ENCODE peak calls at places on chromosomes 12 and 14, in ten cellular contexts. One of them, this sample, is unnamed.

GRCh38 chr12:94834036-94834625 is 169.4 kb downstream of the NDUFA12 start:
- DNase-seq in fibroblast of mammary gland: no peak
- DNase-seq in RWPE2: no peak
- DNase-seq in progenitor cell of endocrine pancreas: no peak
- DNase-seq in WTC11: no peak
- DNase-seq in activated B cell treated with CpG ODN at 0.5 μM for 24 hours: no peak
- DNase-seq in WERI-Rb-1: no peak
- DNase-seq in CD4-positive, alpha-beta T cell: no peak
- DNase-seq in nephron progenitor cell: no peak
- DNase-seq in GM20000: no peak
- DNase-seq in this sample: no peak

GRCh38 chr14:102293784-102294183 is 11.2 kb downstream of the MOK start:
- DNase-seq in WERI-Rb-1: peak; percentile 21
- DNase-seq in fibroblast of mammary gland: peak; percentile 72
- DNase-seq in RWPE2: no peak
- DNase-seq in activated B cell treated with CpG ODN at 0.5 μM for 24 hours: no peak
- DNase-seq in progenitor cell of endocrine pancreas: no peak
- DNase-seq in GM20000: no peak
- DNase-seq in CD4-positive, alpha-beta T cell: no peak
- DNase-seq in WTC11: no peak
- DNase-seq in nephron progenitor cell: no peak
- DNase-seq in this sample: no peak

GRCh38 chr14:55438066-55438683 is 2.2 kb downstream of the TBPL2 start:
- DNase-seq in fibroblast of mammary gland: peak; percentile 75
- DNase-seq in GM20000: peak; percentile 55
- DNase-seq in WTC11: no peak
- DNase-seq in nephron progenitor cell: peak; percentile 19
- DNase-seq in WERI-Rb-1: peak; percentile 33
- DNase-seq in progenitor cell of endocrine pancreas: no peak
- DNase-seq in RWPE2: no peak
- DNase-seq in CD4-positive, alpha-beta T cell: no peak
- DNase-seq in activated B cell treated with CpG ODN at 0.5 μM for 24 hours: no peak
- DNase-seq in this sample: no peak

GRCh38 chr14:94390372-94391086 is 2.1 kb upstream of the SERPINA1 start:
- DNase-seq in fibroblast of mammary gland: no peak
- DNase-seq in progenitor cell of endocrine pancreas: no peak
- DNase-seq in WERI-Rb-1: no peak
- DNase-seq in RWPE2: peak; percentile 88
- DNase-seq in GM20000: no peak
- DNase-seq in CD4-positive, alpha-beta T cell: no peak
- DNase-seq in nephron progenitor cell: no peak
- DNase-seq in activated B cell treated with CpG ODN at 0.5 μM for 24 hours: no peak
- DNase-seq in WTC11: no peak
- DNase-seq in this sample: no peak

GRCh38 chr12:67391034-67391433 is 121.9 kb downstream of the CAND1 start:
- DNase-seq in fibroblast of mammary gland: peak; percentile 15
- DNase-seq in activated B cell treated with CpG ODN at 0.5 μM for 24 hours: no peak
- DNase-seq in WERI-Rb-1: no peak
- DNase-seq in GM20000: no peak
- DNase-seq in nephron progenitor cell: no peak
- DNase-seq in progenitor cell of endocrine pancreas: no peak
- DNase-seq in WTC11: no peak
- DNase-seq in RWPE2: no peak
- DNase-seq in CD4-positive, alpha-beta T cell: no peak
- DNase-seq in this sample: no peak

GRCh38 chr14:68819260-68819691 is 26.4 kb upstream of the ZFP36L1 start:
- DNase-seq in activated B cell treated with CpG ODN at 0.5 μM for 24 hours: no peak
- DNase-seq in WERI-Rb-1: peak; percentile 86
- DNase-seq in GM20000: peak; percentile 5
- DNase-seq in RWPE2: peak; percentile 82
- DNase-seq in CD4-positive, alpha-beta T cell: peak; percentile 40
- DNase-seq in progenitor cell of endocrine pancreas: no peak
- DNase-seq in nephron progenitor cell: peak; percentile 41
- DNase-seq in fibroblast of mammary gland: peak; percentile 90
- DNase-seq in WTC11: peak; percentile 59
- DNase-seq in this sample: no peak

GRCh38 chr12:25311501-25311900 is 60.8 kb upstream of the KRAS start:
- DNase-seq in nephron progenitor cell: no peak
- DNase-seq in WTC11: no peak
- DNase-seq in progenitor cell of endocrine pancreas: no peak
- DNase-seq in WERI-Rb-1: no peak
- DNase-seq in CD4-positive, alpha-beta T cell: no peak
- DNase-seq in GM20000: no peak
- DNase-seq in RWPE2: no peak
- DNase-seq in activated B cell treated with CpG ODN at 0.5 μM for 24 hours: no peak
- DNase-seq in fibroblast of mammary gland: peak; percentile 12
- DNase-seq in this sample: no peak

GRCh38 chr12:92987846-92988621 is 58.9 kb upstream of the EEA1 start:
- DNase-seq in fibroblast of mammary gland: no peak
- DNase-seq in progenitor cell of endocrine pancreas: no peak
- DNase-seq in activated B cell treated with CpG ODN at 0.5 μM for 24 hours: peak; percentile 37
- DNase-seq in GM20000: peak; percentile 55
- DNase-seq in CD4-positive, alpha-beta T cell: no peak
- DNase-seq in WTC11: peak; percentile 27
- DNase-seq in WERI-Rb-1: no peak
- DNase-seq in RWPE2: no peak
- DNase-seq in nephron progenitor cell: no peak
- DNase-seq in this sample: no peak

DNA sequence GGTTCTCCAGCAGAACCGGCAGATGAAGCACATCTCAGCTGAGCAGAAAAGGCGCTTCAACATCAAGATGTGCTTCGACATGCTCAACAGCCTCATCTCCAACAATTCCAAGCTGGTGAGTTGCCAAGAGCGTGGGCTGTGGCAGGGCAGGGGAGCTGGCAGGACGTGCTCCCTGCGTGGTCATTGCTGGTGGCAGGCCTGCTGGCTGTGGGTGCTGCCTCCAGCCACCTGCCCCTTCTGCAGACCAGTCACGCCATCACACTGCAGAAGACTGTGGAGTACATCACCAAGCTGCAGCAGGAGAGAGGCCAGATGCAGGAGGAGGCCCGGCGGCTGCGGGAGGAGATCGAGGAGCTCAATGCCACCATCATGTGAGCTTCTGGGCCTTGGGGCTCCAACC is 35.8 kb downstream of the IL31 start:
- DNase-seq in GM20000: no peak
- DNase-seq in nephron progenitor cell: no peak
- DNase-seq in WERI-Rb-1: no peak
- DNase-seq in progenitor cell of endocrine pancreas: no peak
- DNase-seq in CD4-positive, alpha-beta T cell: no peak
- DNase-seq in WTC11: no peak
- DNase-seq in fibroblast of mammary gland: no peak
- DNase-seq in activated B cell treated with CpG ODN at 0.5 μM for 24 hours: no peak
- DNase-seq in RWPE2: no peak
- DNase-seq in this sample: no peak
- TF ChIP-seq CTCF in GM20000: no peak
- TF ChIP-seq CTCF in nephron progenitor cell: no peak
- TF ChIP-seq CTCF in WERI-Rb-1: no peak
- TF ChIP-seq CTCF in progenitor cell of endocrine pancreas: no peak
- TF ChIP-seq CTCF in CD4-positive, alpha-beta T cell: no peak
- TF ChIP-seq CTCF in WTC11: no peak
- TF ChIP-seq CTCF in fibroblast of mammary gland: no peak
- TF ChIP-seq CTCF in activated B cell treated with CpG ODN at 0.5 μM for 24 hours: no peak
- TF ChIP-seq CTCF in RWPE2: no peak
- TF ChIP-seq CTCF in this sample: no peak

GRCh38 chr12:18250313-18250916 is 10.9 kb upstream of the PIK3C2G start:
- DNase-seq in progenitor cell of endocrine pancreas: no peak
- DNase-seq in WTC11: no peak
- DNase-seq in nephron progenitor cell: peak; percentile 24
- DNase-seq in activated B cell treated with CpG ODN at 0.5 μM for 24 hours: no peak
- DNase-seq in fibroblast of mammary gland: peak; percentile 74
- DNase-seq in CD4-positive, alpha-beta T cell: no peak
- DNase-seq in RWPE2: no peak
- DNase-seq in WERI-Rb-1: peak; percentile 20
- DNase-seq in GM20000: peak; percentile 25
- DNase-seq in this sample: no peak
- TF ChIP-seq CTCF in progenitor cell of endocrine pancreas: peak; percentile 97
- TF ChIP-seq CTCF in WTC11: peak; percentile 50
- TF ChIP-seq CTCF in nephron progenitor cell: peak; percentile 69
- TF ChIP-seq CTCF in activated B cell treated with CpG ODN at 0.5 μM for 24 hours: no peak
- TF ChIP-seq CTCF in fibroblast of mammary gland: peak; percentile 71
- TF ChIP-seq CTCF in CD4-positive, alpha-beta T cell: no peak
- TF ChIP-seq CTCF in RWPE2: peak; percentile 61
- TF ChIP-seq CTCF in WERI-Rb-1: peak; percentile 45
- TF ChIP-seq CTCF in GM20000: peak; percentile 32
- TF ChIP-seq CTCF in this sample: no peak

GRCh38 chr12:48084841-48085460 is 20.9 kb downstream of the SENP1 start:
- DNase-seq in WERI-Rb-1: no peak
- DNase-seq in activated B cell treated with CpG ODN at 0.5 μM for 24 hours: no peak
- DNase-seq in RWPE2: no peak
- DNase-seq in fibroblast of mammary gland: no peak
- DNase-seq in nephron progenitor cell: no peak
- DNase-seq in GM20000: no peak
- DNase-seq in CD4-positive, alpha-beta T cell: no peak
- DNase-seq in progenitor cell of endocrine pancreas: no peak
- DNase-seq in WTC11: no peak
- DNase-seq in this sample: no peak

GRCh38 chr12:48080821-48081220 is 25.1 kb downstream of the SENP1 start:
- DNase-seq in fibroblast of mammary gland: no peak
- DNase-seq in WTC11: no peak
- DNase-seq in nephron progenitor cell: no peak
- DNase-seq in RWPE2: no peak
- DNase-seq in CD4-positive, alpha-beta T cell: no peak
- DNase-seq in activated B cell treated with CpG ODN at 0.5 μM for 24 hours: no peak
- DNase-seq in GM20000: no peak
- DNase-seq in WERI-Rb-1: no peak
- DNase-seq in progenitor cell of endocrine pancreas: no peak
- DNase-seq in this sample: no peak

GRCh38 chr12:48086327-48086726 is 19.6 kb downstream of the SENP1 start:
- DNase-seq in CD4-positive, alpha-beta T cell: no peak
- DNase-seq in fibroblast of mammary gland: no peak
- DNase-seq in RWPE2: no peak
- DNase-seq in nephron progenitor cell: no peak
- DNase-seq in GM20000: no peak
- DNase-seq in activated B cell treated with CpG ODN at 0.5 μM for 24 hours: no peak
- DNase-seq in WERI-Rb-1: no peak
- DNase-seq in progenitor cell of endocrine pancreas: no peak
- DNase-seq in WTC11: no peak
- DNase-seq in this sample: no peak

GRCh38 chr12:48080285-48080684 is 25.6 kb downstream of the SENP1 start:
- DNase-seq in GM20000: no peak
- DNase-seq in progenitor cell of endocrine pancreas: no peak
- DNase-seq in WERI-Rb-1: no peak
- DNase-seq in RWPE2: no peak
- DNase-seq in activated B cell treated with CpG ODN at 0.5 μM for 24 hours: no peak
- DNase-seq in nephron progenitor cell: no peak
- DNase-seq in WTC11: no peak
- DNase-seq in CD4-positive, alpha-beta T cell: no peak
- DNase-seq in fibroblast of mammary gland: no peak
- DNase-seq in this sample: no peak

GRCh38 chr12:48084066-48084465 is 21.8 kb downstream of the SENP1 start:
- DNase-seq in progenitor cell of endocrine pancreas: no peak
- DNase-seq in RWPE2: no peak
- DNase-seq in GM20000: no peak
- DNase-seq in nephron progenitor cell: no peak
- DNase-seq in WERI-Rb-1: no peak
- DNase-seq in CD4-positive, alpha-beta T cell: no peak
- DNase-seq in fibroblast of mammary gland: peak; percentile 35
- DNase-seq in WTC11: no peak
- DNase-seq in activated B cell treated with CpG ODN at 0.5 μM for 24 hours: no peak
- DNase-seq in this sample: no peak
- TF ChIP-seq CTCF in progenitor cell of endocrine pancreas: peak; percentile 44
- TF ChIP-seq CTCF in RWPE2: peak; percentile 36
- TF ChIP-seq CTCF in GM20000: no peak
- TF ChIP-seq CTCF in nephron progenitor cell: no peak
- TF ChIP-seq CTCF in WERI-Rb-1: no peak
- TF ChIP-seq CTCF in CD4-positive, alpha-beta T cell: peak; percentile 17
- TF ChIP-seq CTCF in fibroblast of mammary gland: peak; percentile 26
- TF ChIP-seq CTCF in WTC11: no peak
- TF ChIP-seq CTCF in activated B cell treated with CpG ODN at 0.5 μM for 24 hours: no peak
- TF ChIP-seq CTCF in this sample: no peak

GRCh38 chr12:52025301-52026172 is 18.8 kb downstream of the TAMALIN start:
- DNase-seq in progenitor cell of endocrine pancreas: peak; percentile 77
- DNase-seq in activated B cell treated with CpG ODN at 0.5 μM for 24 hours: peak; percentile 73
- DNase-seq in WTC11: peak; percentile 87
- DNase-seq in WERI-Rb-1: peak; percentile 82
- DNase-seq in fibroblast of mammary gland: peak; percentile 79
- DNase-seq in CD4-positive, alpha-beta T cell: peak; percentile 75
- DNase-seq in GM20000: peak; percentile 85
- DNase-seq in nephron progenitor cell: peak; percentile 87
- DNase-seq in RWPE2: no peak
- DNase-seq in this sample: peak; percentile 79

GRCh38 chr12:52022841-52023181 is 16.1 kb downstream of the TAMALIN start:
- DNase-seq in progenitor cell of endocrine pancreas: no peak
- DNase-seq in WERI-Rb-1: peak; percentile 72
- DNase-seq in RWPE2: no peak
- DNase-seq in nephron progenitor cell: peak; percentile 38
- DNase-seq in GM20000: no peak
- DNase-seq in fibroblast of mammary gland: no peak
- DNase-seq in CD4-positive, alpha-beta T cell: no peak
- DNase-seq in activated B cell treated with CpG ODN at 0.5 μM for 24 hours: no peak
- DNase-seq in WTC11: peak; percentile 63
- DNase-seq in this sample: no peak

GRCh38 chr12:52023976-52024688 is 17.4 kb downstream of the TAMALIN start:
- DNase-seq in nephron progenitor cell: no peak
- DNase-seq in WERI-Rb-1: no peak
- DNase-seq in CD4-positive, alpha-beta T cell: no peak
- DNase-seq in progenitor cell of endocrine pancreas: no peak
- DNase-seq in fibroblast of mammary gland: no peak
- DNase-seq in GM20000: no peak
- DNase-seq in activated B cell treated with CpG ODN at 0.5 μM for 24 hours: no peak
- DNase-seq in WTC11: no peak
- DNase-seq in RWPE2: no peak
- DNase-seq in this sample: no peak

GRCh38 chr12:52020539-52021336 is 14.0 kb downstream of the TAMALIN start:
- DNase-seq in GM20000: peak; percentile 82
- DNase-seq in fibroblast of mammary gland: peak; percentile 39
- DNase-seq in nephron progenitor cell: peak; percentile 79
- DNase-seq in WTC11: peak; percentile 87
- DNase-seq in progenitor cell of endocrine pancreas: peak; percentile 64
- DNase-seq in CD4-positive, alpha-beta T cell: peak; percentile 58
- DNase-seq in activated B cell treated with CpG ODN at 0.5 μM for 24 hours: peak; percentile 61
- DNase-seq in WERI-Rb-1: peak; percentile 81
- DNase-seq in RWPE2: no peak
- DNase-seq in this sample: peak; percentile 53

DNA sequence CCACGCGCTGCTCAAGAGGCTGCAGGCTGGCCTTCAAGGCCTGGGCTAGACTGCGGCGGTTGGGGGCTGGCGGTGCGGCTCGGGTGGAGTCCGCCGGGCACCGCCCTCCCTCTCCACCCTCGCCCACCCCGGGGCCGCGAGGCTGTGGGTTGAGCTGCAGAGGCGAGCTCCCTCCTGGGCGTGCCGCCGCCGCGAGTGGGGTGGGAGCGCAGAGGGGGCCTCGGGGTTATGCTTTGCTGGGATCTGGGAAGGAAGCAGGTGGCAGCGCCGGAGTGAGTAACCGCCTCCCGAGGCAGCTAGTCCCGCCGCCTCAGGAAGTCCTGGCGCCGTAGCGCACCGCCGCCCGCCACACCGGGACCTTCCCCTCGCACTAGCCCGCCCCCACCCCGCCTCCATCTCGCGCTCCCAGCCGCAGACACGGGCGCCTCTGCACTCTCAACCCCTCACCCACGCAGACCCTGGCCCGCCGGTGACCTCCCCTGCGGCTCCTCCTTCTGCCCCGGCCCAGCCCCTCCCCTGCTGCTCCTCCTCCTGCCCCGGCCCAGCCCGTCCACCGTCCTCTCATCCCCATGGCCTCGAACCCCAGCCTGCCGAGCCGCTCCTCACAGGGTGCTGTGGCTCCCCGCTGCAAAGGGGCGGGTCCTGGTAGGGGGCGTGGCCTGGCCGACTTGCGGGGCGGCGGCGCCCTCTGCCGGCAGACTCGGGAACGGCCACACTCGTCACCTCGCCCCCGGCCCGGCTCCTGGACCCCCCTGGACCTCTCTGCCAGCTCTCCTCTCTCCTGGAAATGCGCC is 16.6 kb downstream of the TAMALIN start:
- DNase-seq in RWPE2: no peak
- DNase-seq in progenitor cell of endocrine pancreas: peak; percentile 90
- DNase-seq in fibroblast of mammary gland: peak; percentile 48
- DNase-seq in GM20000: peak; percentile 96
- DNase-seq in nephron progenitor cell: peak; percentile 97
- DNase-seq in WTC11: peak; percentile 92
- DNase-seq in WERI-Rb-1: peak; percentile 92
- DNase-seq in CD4-positive, alpha-beta T cell: peak; percentile 89
- DNase-seq in activated B cell treated with CpG ODN at 0.5 μM for 24 hours: peak; percentile 92
- DNase-seq in this sample: peak; percentile 92
- TF ChIP-seq CTCF in RWPE2: peak; percentile 96
- TF ChIP-seq CTCF in progenitor cell of endocrine pancreas: peak; percentile 93
- TF ChIP-seq CTCF in fibroblast of mammary gland: no peak
- TF ChIP-seq CTCF in GM20000: peak; percentile 88
- TF ChIP-seq CTCF in nephron progenitor cell: peak; percentile 89
- TF ChIP-seq CTCF in WTC11: peak; percentile 96
- TF ChIP-seq CTCF in WERI-Rb-1: peak; percentile 94
- TF ChIP-seq CTCF in CD4-positive, alpha-beta T cell: peak; percentile 95
- TF ChIP-seq CTCF in activated B cell treated with CpG ODN at 0.5 μM for 24 hours: peak; percentile 86
- TF ChIP-seq CTCF in this sample: peak; percentile 82

This sample was measured in natural killer cell.